ENCODE peak calls at places on chromosomes 5 and 9, in seven cellular contexts. A is cardiac muscle cell, O is foreskin fibroblast, P is gastrocnemius medialis, G is A549, R is GM12878, E is tibial nerve. H is an unnamed sample.

GRCh38 chr9:113516840-113517577 is 53.5 kb downstream of the RGS3 start:
- DNase-seq in G (no peak), A (peak; percentile 43), O (no peak), P (no peak), R (peak; percentile 98), E (no peak), H (no peak)

GRCh38 chr9:71793386-71794105 is 25.2 kb upstream of the CEMIP2 start:
- DNase-seq in A (peak; percentile 21), O (peak; percentile 33), G (peak; percentile 67), R (no peak), P (no peak), E (no peak), H (no peak)

GRCh38 chr9:129330711-129331279 is 152.7 kb upstream of the IER5L start:
- DNase-seq in P (no peak), G (peak; percentile 85), R (no peak), A (no peak), E (no peak), O (peak; percentile 44), H (no peak)

GRCh38 chr5:10666531-10667305 is 94.3 kb downstream of the DAP start:
- DNase-seq in E (no peak), R (no peak), P (peak; percentile 22), A (no peak), G (no peak), O (no peak), H (no peak)

GRCh38 chr9:13491493-13492424 is 212.3 kb upstream of the MPDZ start:
- DNase-seq in A (peak; percentile 5), P (no peak), O (no peak), G (no peak), E (no peak), R (no peak), H (no peak)

GRCh38 chr5:97231025-97231636 is 48.1 kb upstream of the RIOK2 start:
- DNase-seq in A (peak; percentile 72), O (peak; percentile 88), E (peak; percentile 82), G (peak; percentile 73), R (peak; percentile 20), P (no peak), H (peak; percentile 66)

GRCh38 chr9:137757139-137757538 is 120.4 kb upstream of the CACNA1B start:
- DNase-seq in P (peak; percentile 49), A (no peak), O (no peak), E (no peak), R (no peak), G (no peak), H (no peak)

GRCh38 chr5:95620870-95621838 is 1.3 kb downstream of the GPR150 start:
- DNase-seq in A (peak; percentile 46), O (peak; percentile 64), R (no peak), G (peak; percentile 7), P (no peak), E (no peak), H (no peak)

GRCh38 chr5:119353686-119354366 is 2.0 kb upstream of the TNFAIP8 start:
- DNase-seq in E (no peak), O (peak; percentile 31), G (no peak), R (peak; percentile 72), P (no peak), A (no peak), H (no peak)

GRCh38 chr5:27592231-27592630 is 553.8 kb upstream of the CDH9 start:
- DNase-seq in G (no peak), E (no peak), A (no peak), O (no peak), P (no peak), R (no peak), H (peak; percentile 64)

GRCh38 chr5:146447734-146448380 is 724 bp downstream of the TCERG1 start:
- DNase-seq in O (peak; percentile 59), P (no peak), R (no peak), E (no peak), G (peak; percentile 33), A (no peak), H (no peak)

GRCh38 chr5:181189363-181189961 is 15.5 kb downstream of the TRIM7 start:
- DNase-seq in E (no peak), A (peak; percentile 49), G (no peak), O (peak; percentile 65), P (no peak), R (no peak), H (no peak)

GRCh38 chr5:321233-321725 is at the start of gene AHRR:
- DNase-seq in P (no peak), O (peak; percentile 93), R (no peak), E (no peak), G (peak; percentile 57), A (peak; percentile 76), H (no peak)

GRCh38 chr5:43514816-43515677 is at the start of gene C5orf34:
- DNase-seq in G (peak; percentile 96), E (peak; percentile 99), O (peak; percentile 98), R (peak; percentile 79), A (peak; percentile 98), P (peak; percentile 95), H (peak; percentile 87)

GRCh38 chr9:108761530-108762347 is 94.0 kb downstream of the ACTL7B start:
- DNase-seq in O (peak; percentile 80), G (peak; percentile 50), E (peak; percentile 57), P (peak; percentile 12), R (no peak), A (peak; percentile 69), H (peak; percentile 32)

GRCh38 chr5:91341159-91341558 is 42.0 kb downstream of the ARRDC3 start:
- DNase-seq in A (no peak), R (no peak), G (no peak), P (no peak), O (no peak), E (no peak), H (no peak)

GRCh38 chr5:43874772-43875171 is 271.8 kb downstream of the NNT start:
- DNase-seq in E (no peak), O (peak; percentile 90), G (no peak), A (peak; percentile 28), P (no peak), R (no peak), H (no peak)

GRCh38 chr9:1879501-1879900 is 135.6 kb upstream of the SMARCA2 start:
- DNase-seq in A (no peak), P (no peak), R (peak; percentile 90), E (no peak), G (no peak), O (no peak), H (no peak)

GRCh38 chr5:133807348-133807747 is 161.1 kb downstream of the C5orf15 start:
- DNase-seq in O (no peak), R (no peak), E (no peak), G (no peak), P (no peak), A (no peak), H (no peak)

GRCh38 chr9:36950389-36950788 is 83.7 kb downstream of the PAX5 start:
- DNase-seq in P (no peak), A (no peak), O (no peak), G (no peak), R (no peak), E (no peak), H (no peak)

GRCh38 chr5:16135003-16135402 is 44.6 kb downstream of the MARCHF11 start:
- DNase-seq in G (no peak), A (no peak), R (no peak), O (no peak), E (no peak), P (no peak), H (no peak)

GRCh38 chr9:36928670-36929349 is 105.3 kb downstream of the PAX5 start:
- DNase-seq in A (no peak), E (no peak), P (no peak), G (peak; percentile 27), O (peak; percentile 51), R (peak; percentile 64), H (peak; percentile 82)

GRCh38 chr9:14107977-14108376 is 206.0 kb downstream of the NFIB start:
- DNase-seq in E (no peak), G (no peak), O (no peak), A (peak; percentile 61), P (no peak), R (no peak), H (no peak)

GRCh38 chr9:4502444-4502843 is 12.2 kb downstream of the SLC1A1 start:
- DNase-seq in E (no peak), A (no peak), R (no peak), P (no peak), O (no peak), G (no peak), H (no peak)

GRCh38 chr5:115815006-115815692 is 1.3 kb downstream of the CDO1 start:
- DNase-seq in R (no peak), A (peak; percentile 15), G (no peak), P (no peak), O (peak; percentile 35), E (no peak), H (no peak)
- TF ChIP-seq CTCF in R (no peak), A (no peak), G (no peak), P (no peak), O (no peak), E (no peak), H (no peak)

GRCh38 chr5:111517853-111518501 is 5.6 kb upstream of the STARD4 start:
- DNase-seq in G (no peak), A (no peak), E (no peak), O (no peak), P (no peak), R (peak; percentile 64), H (no peak)
- H3K4me3 ChIP-seq in G (no peak overlapping the region), A (no peak overlapping the region), E (no peak overlapping the region), O (no peak overlapping the region), P (no peak overlapping the region), R (no peak overlapping the region), H (no peak overlapping the region)

DNA sequence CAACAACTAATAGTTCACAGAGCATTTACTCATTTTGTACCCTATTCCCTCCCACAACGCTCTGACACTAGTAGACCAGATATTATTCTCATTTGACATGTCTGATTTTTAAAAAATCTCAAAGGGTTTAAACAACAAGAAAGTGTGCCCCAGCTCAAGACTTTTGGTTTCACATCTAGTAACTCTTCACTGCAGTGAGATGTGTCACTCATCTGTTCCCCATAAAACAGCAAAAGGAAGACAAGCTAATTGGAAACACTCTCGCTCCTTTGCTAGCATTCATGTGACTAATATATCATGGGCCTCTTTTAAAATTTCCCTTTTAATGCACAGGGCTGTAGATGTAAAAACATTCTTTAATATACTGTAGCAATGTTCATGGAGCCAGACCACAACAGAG is 372.6 kb downstream of the ZNF608 start:
- DNase-seq in P (no peak), O (peak; percentile 46), E (no peak), R (no peak), G (no peak), A (no peak), H (no peak)
- TF ChIP-seq CTCF in P (no peak), O (no peak), E (no peak), R (no peak), G (no peak), A (no peak), H (no peak)

DNA sequence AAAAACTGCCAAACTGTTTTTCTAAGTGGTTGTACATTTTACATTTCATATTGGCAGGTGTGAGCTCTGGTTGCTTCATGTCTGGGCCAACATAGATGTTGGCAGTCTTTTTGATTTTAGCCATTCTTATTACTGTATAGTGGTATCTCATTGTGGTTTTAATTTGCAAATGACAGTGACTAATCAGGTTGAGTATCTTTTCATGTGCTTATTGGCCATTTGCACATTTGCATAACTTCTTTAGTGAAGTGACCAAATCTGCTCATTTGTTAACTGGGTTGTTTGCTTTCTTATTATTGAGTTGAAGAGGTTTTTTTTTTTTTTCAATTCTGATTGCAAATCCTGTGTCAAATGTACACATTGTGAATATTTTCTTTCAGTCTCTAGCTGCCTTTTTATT is 36.9 kb upstream of the MSX2 start:
- DNase-seq in O (no peak), R (no peak), P (no peak), A (no peak), G (no peak), E (no peak), H (no peak)
- H3K4me3 ChIP-seq in O (no peak overlapping the region), R (no peak overlapping the region), P (no peak overlapping the region), A (no peak overlapping the region), G (no peak overlapping the region), E (no peak overlapping the region), H (no peak overlapping the region)